ENCODE peak calls at places on chromosomes 1 and 21, in eight cellular contexts. S is prostate gland, N is C1 segment of cervical spinal cord, B is RPMI7951, U is NCI-H748 treated with DMSO at 0.1 percent for 48 hours, E is fibroblast of the conjunctiva, Y is NCI-H460, A is amniotic stem cell. P is an unnamed sample.

GRCh38 chr1:117216718-117217117 is 6.0 kb upstream of the VTCN1 start:
- DNase-seq in S (no peak), N (no peak), B (no peak), U (no peak), E (no peak), Y (no peak), A (no peak), P (no peak)

GRCh38 chr1:59026472-59026948 is 242.7 kb upstream of the JUN start:
- DNase-seq in S (no peak), N (no peak), B (peak; percentile 97), U (no peak), E (peak; percentile 72), Y (no peak), A (no peak), P (no peak)

GRCh38 chr21:28754127-28754611 is 238.5 kb downstream of the LTN1 start:
- DNase-seq in S (peak; percentile 31), N (no peak), B (no peak), U (no peak), E (peak; percentile 23), Y (no peak), A (peak; percentile 43), P (no peak)

GRCh38 chr1:109863699-109864062 is 47.0 kb upstream of the CSF1 start:
- DNase-seq in S (no peak), N (no peak), B (no peak), U (no peak), E (no peak), Y (no peak), A (no peak), P (no peak)

GRCh38 chr1:3917761-3918160 is 17.7 kb upstream of the C1orf174 start:
- DNase-seq in S (no peak), N (no peak), B (no peak), U (no peak), E (no peak), Y (no peak), A (no peak), P (no peak)

GRCh38 chr1:2210084-2210653 is 15.6 kb upstream of the FAAP20 start:
- DNase-seq in S (no peak), N (no peak), B (no peak), U (no peak), E (no peak), Y (no peak), A (no peak), P (no peak)

GRCh38 chr1:203672354-203672753 is 45.7 kb downstream of the ATP2B4 start:
- DNase-seq in S (no peak), N (no peak), B (no peak), U (peak; percentile 19), E (peak; percentile 72), Y (no peak), A (no peak), P (no peak)

GRCh38 chr1:24827737-24828136 is 82.5 kb downstream of the CLIC4 start:
- DNase-seq in S (no peak), N (no peak), B (no peak), U (no peak), E (no peak), Y (no peak), A (no peak), P (no peak)

GRCh38 chr1:206608108-206608698 is 4.1 kb downstream of the EIF2D start:
- DNase-seq in S (no peak), N (no peak), B (peak; percentile 27), U (peak; percentile 3), E (no peak), Y (peak; percentile 46), A (no peak), P (peak; percentile 49)

GRCh38 chr21:41717573-41718330 is 49.1 kb downstream of the RIPK4 start:
- DNase-seq in S (no peak), N (no peak), B (no peak), U (no peak), E (no peak), Y (no peak), A (no peak), P (no peak)

GRCh38 chr1:29706936-29707335 is 470.6 kb downstream of the PTPRU start:
- DNase-seq in S (no peak), N (no peak), B (peak; percentile 84), U (peak; percentile 22), E (no peak), Y (no peak), A (no peak), P (peak; percentile 81)

GRCh38 chr1:99648107-99648506 is 2.2 kb downstream of the PALMD start:
- DNase-seq in S (peak; percentile 60), N (no peak), B (peak; percentile 67), U (peak; percentile 5), E (no peak), Y (peak; percentile 38), A (no peak), P (no peak)

GRCh38 chr1:248055261-248055660 is 8.6 kb downstream of the OR2L3 start:
- DNase-seq in S (no peak), N (no peak), B (no peak), U (no peak), E (no peak), Y (no peak), A (no peak), P (no peak)

GRCh38 chr1:230704830-230705229 is 9.1 kb downstream of the AGT start:
- DNase-seq in S (no peak), N (no peak), B (no peak), U (no peak), E (no peak), Y (no peak), A (no peak), P (no peak)